ENCODE peak calls at places on chromosomes 3 and 15, in seven cellular contexts. D, E, Y, A, W, G and H are unnamed samples.

GRCh38 chr3:62445267-62445666 is 71.9 kb upstream of the FEZF2 start:
- DNase-seq in Y (no peak), G (no peak), E (no peak), A (peak), D (no peak), W (peak), H (peak)

GRCh38 chr15:72284781-72285180 is 12.4 kb upstream of the PARP6 start:
- DNase-seq in Y (no peak), G (no peak), A (no peak), D (no peak), W (no peak), E (no peak), H (no peak)

GRCh38 chr3:121111914-121112612 is 204.1 kb downstream of the STXBP5L start:
- DNase-seq in D (no peak), G (peak), E (no peak), Y (peak), W (peak), A (no peak), H (no peak)

GRCh38 chr3:4670352-4670751 is 177.2 kb downstream of the ITPR1 start:
- DNase-seq in Y (no peak), A (no peak), D (no peak), G (no peak), W (no peak), E (no peak), H (no peak)

GRCh38 chr3:16810593-16811367 is 74.0 kb upstream of the PLCL2 start:
- DNase-seq in D (no peak), G (no peak), W (no peak), E (no peak), A (no peak), Y (no peak), H (no peak)

GRCh38 chr3:117630885-117631284 is 921.3 kb downstream of the TUSC7 start:
- DNase-seq in E (no peak), D (no peak), G (no peak), W (no peak), A (no peak), Y (no peak), H (no peak)

GRCh38 chr3:136545664-136546266 is 206.4 kb downstream of the STAG1 start:
- DNase-seq in G (no peak), W (peak), A (peak), E (no peak), Y (no peak), D (no peak), H (no peak)

GRCh38 chr3:194785315-194785714 is 99.6 kb downstream of the FAM43A start:
- DNase-seq in D (no peak), E (no peak), G (no peak), A (no peak), Y (no peak), W (no peak), H (no peak)

GRCh38 chr3:78887029-78887428 is 880.8 kb downstream of the ROBO1 start:
- DNase-seq in Y (no peak), E (no peak), G (no peak), D (no peak), A (peak), W (no peak), H (no peak)

GRCh38 chr15:52448010-52448890 is 80.4 kb downstream of the MYO5A start:
- DNase-seq in Y (no peak), G (no peak), D (no peak), A (no peak), E (no peak), W (no peak), H (no peak)

GRCh38 chr15:36905908-36906307 is 194.4 kb downstream of the MEIS2 start:
- DNase-seq in E (no peak), D (no peak), A (peak), W (peak), Y (no peak), G (no peak), H (no peak)

GRCh38 chr3:148289159-148289558 is 408.5 kb upstream of the AGTR1 start:
- DNase-seq in G (no peak), D (no peak), A (no peak), Y (no peak), W (no peak), E (no peak), H (no peak)
- TF ChIP-seq CTCF in G (no peak), D (no peak), A (no peak), Y (no peak), W (no peak), E (no peak), H (no peak)

GRCh38 chr3:52517796-52518722 is 15.6 kb downstream of the NT5DC2 start:
- DNase-seq in D (no peak), W (no peak), Y (no peak), E (no peak), A (no peak), G (no peak), H (no peak)
- H3K4me3 ChIP-seq in D (peak), W (no peak), Y (peak), E (peak), A (no peak), G (no peak), H (no peak)

DNA sequence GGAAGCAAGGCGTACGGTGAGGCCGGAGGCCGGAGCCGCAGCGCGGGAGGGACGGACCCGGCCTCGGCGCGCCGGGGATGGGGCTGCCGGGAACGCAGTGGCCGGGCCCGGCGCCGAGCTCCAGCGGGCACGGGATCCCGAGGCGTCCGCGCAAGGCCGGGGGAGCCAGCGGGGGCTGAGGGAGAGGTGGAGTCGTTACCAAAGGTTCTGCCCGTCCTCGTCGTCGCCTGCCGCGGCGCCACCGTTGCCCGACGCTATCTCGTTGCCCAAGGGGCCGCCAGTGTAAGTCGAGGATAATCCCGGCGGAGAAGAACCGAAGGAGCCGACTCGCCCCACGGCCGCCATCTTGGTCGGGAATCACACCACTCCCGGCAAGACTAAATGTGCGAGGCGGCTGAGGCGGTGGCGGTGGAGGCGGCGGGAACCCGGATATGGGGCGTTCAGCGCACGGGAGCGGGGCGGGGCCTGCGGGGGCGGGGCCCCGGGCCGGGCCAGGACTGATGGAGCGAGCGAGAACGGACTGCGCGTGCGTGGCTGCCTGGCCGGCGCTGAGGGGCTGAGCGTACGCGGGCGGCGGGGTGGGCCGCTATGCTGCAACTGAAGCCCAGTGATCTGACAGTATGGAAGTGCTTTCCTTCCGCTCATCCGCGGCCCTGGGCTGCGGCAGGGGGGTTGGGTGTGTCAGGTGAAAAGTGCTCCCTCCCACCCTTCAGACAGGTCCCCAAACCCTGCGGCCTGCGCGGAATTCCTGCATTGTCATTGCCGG is at the start of gene DYNC1LI1:
- DNase-seq in E (peak), D (peak), G (peak), A (peak), Y (peak), W (peak), H (peak)
- TF ChIP-seq CTCF in E (no peak), D (no peak), G (no peak), A (no peak), Y (no peak), W (no peak), H (no peak)

GRCh38 chr3:161271646-161272045 is 50.5 kb downstream of the NMD3 start:
- DNase-seq in G (no peak), D (no peak), A (no peak), E (no peak), Y (no peak), W (no peak), H (no peak)
- H3K4me3 ChIP-seq in G (no peak), D (no peak), A (no peak), E (no peak), Y (no peak), W (no peak), H (no peak)

GRCh38 chr15:74615313-74616019 is at the start of gene CLK3:
- DNase-seq in W (peak), D (peak), A (peak), Y (peak), E (peak), G (peak), H (peak)
- TF ChIP-seq CTCF in W (no peak), D (no peak), A (no peak), Y (no peak), E (no peak), G (no peak), H (no peak)

GRCh38 chr15:38683382-38684242 is 119.0 kb upstream of the RASGRP1 start:
- DNase-seq in E (no peak), D (no peak), Y (no peak), A (peak), W (peak), G (no peak), H (no peak)
- H3K4me3 ChIP-seq in E (no peak), D (no peak), Y (no peak), A (no peak), W (no peak), G (no peak), H (no peak)